ENCODE peak calls at places on chromosomes 12 and 14, in eight cellular contexts. One of them, this sample, is unnamed.

GRCh38 chr14:24398298-24398942 is 383 bp upstream of the NYNRIN start:
- DNase-seq in germinal center: no peak
- DNase-seq in T-helper 17 cell: no peak
- DNase-seq in stimulated activated CD8-positive, alpha-beta memory T cell treated with anti-CD3 and anti-CD28 coated beads, Interleukin-4, amount 100 ng/mL, for 1 hour: no peak
- DNase-seq in HT-29: peak; percentile 43
- DNase-seq in CD8-positive, alpha-beta T cell: no peak
- DNase-seq in esophagus muscularis mucosa: no peak
- DNase-seq in hypothalamus: no peak
- DNase-seq in this sample: no peak

GRCh38 chr12:62530596-62530995 is 64.0 kb downstream of the MON2 start:
- DNase-seq in germinal center: no peak
- DNase-seq in T-helper 17 cell: no peak
- DNase-seq in stimulated activated CD8-positive, alpha-beta memory T cell treated with anti-CD3 and anti-CD28 coated beads, Interleukin-4, amount 100 ng/mL, for 1 hour: no peak
- DNase-seq in HT-29: no peak
- DNase-seq in CD8-positive, alpha-beta T cell: no peak
- DNase-seq in esophagus muscularis mucosa: no peak
- DNase-seq in hypothalamus: no peak
- DNase-seq in this sample: no peak

GRCh38 chr12:109820921-109821381 is 12.2 kb downstream of the TRPV4 start:
- DNase-seq in germinal center: no peak
- DNase-seq in T-helper 17 cell: no peak
- DNase-seq in stimulated activated CD8-positive, alpha-beta memory T cell treated with anti-CD3 and anti-CD28 coated beads, Interleukin-4, amount 100 ng/mL, for 1 hour: no peak
- DNase-seq in HT-29: peak; percentile 87
- DNase-seq in CD8-positive, alpha-beta T cell: no peak
- DNase-seq in esophagus muscularis mucosa: no peak
- DNase-seq in hypothalamus: no peak
- DNase-seq in this sample: no peak

GRCh38 chr14:87260460-87260859 is 732.5 kb downstream of the GALC start:
- DNase-seq in germinal center: no peak
- DNase-seq in T-helper 17 cell: no peak
- DNase-seq in stimulated activated CD8-positive, alpha-beta memory T cell treated with anti-CD3 and anti-CD28 coated beads, Interleukin-4, amount 100 ng/mL, for 1 hour: no peak
- DNase-seq in HT-29: no peak
- DNase-seq in CD8-positive, alpha-beta T cell: no peak
- DNase-seq in esophagus muscularis mucosa: no peak
- DNase-seq in hypothalamus: no peak
- DNase-seq in this sample: no peak

GRCh38 chr12:116924558-116925453 is 14.1 kb downstream of the FBXW8 start:
- DNase-seq in germinal center: no peak
- DNase-seq in T-helper 17 cell: peak; percentile 23
- DNase-seq in stimulated activated CD8-positive, alpha-beta memory T cell treated with anti-CD3 and anti-CD28 coated beads, Interleukin-4, amount 100 ng/mL, for 1 hour: peak; percentile 10
- DNase-seq in HT-29: peak; percentile 52
- DNase-seq in CD8-positive, alpha-beta T cell: peak; percentile 4
- DNase-seq in esophagus muscularis mucosa: no peak
- DNase-seq in hypothalamus: no peak
- DNase-seq in this sample: no peak

GRCh38 chr12:7162691-7163114 is 26.8 kb upstream of the PEX5 start:
- DNase-seq in germinal center: no peak
- DNase-seq in T-helper 17 cell: no peak
- DNase-seq in stimulated activated CD8-positive, alpha-beta memory T cell treated with anti-CD3 and anti-CD28 coated beads, Interleukin-4, amount 100 ng/mL, for 1 hour: no peak
- DNase-seq in HT-29: peak; percentile 67
- DNase-seq in CD8-positive, alpha-beta T cell: no peak
- DNase-seq in esophagus muscularis mucosa: no peak
- DNase-seq in hypothalamus: no peak
- DNase-seq in this sample: peak; percentile 43

GRCh38 chr14:106094654-106095189 is 568.3 kb downstream of the TMEM121 start:
- DNase-seq in germinal center: peak; percentile 40
- DNase-seq in T-helper 17 cell: peak; percentile 33
- DNase-seq in stimulated activated CD8-positive, alpha-beta memory T cell treated with anti-CD3 and anti-CD28 coated beads, Interleukin-4, amount 100 ng/mL, for 1 hour: no peak
- DNase-seq in HT-29: no peak
- DNase-seq in CD8-positive, alpha-beta T cell: peak; percentile 26
- DNase-seq in esophagus muscularis mucosa: no peak
- DNase-seq in hypothalamus: no peak
- DNase-seq in this sample: peak; percentile 8

GRCh38 chr12:49923878-49924610 is 20.3 kb upstream of the FAIM2 start:
- DNase-seq in germinal center: no peak
- DNase-seq in T-helper 17 cell: no peak
- DNase-seq in stimulated activated CD8-positive, alpha-beta memory T cell treated with anti-CD3 and anti-CD28 coated beads, Interleukin-4, amount 100 ng/mL, for 1 hour: no peak
- DNase-seq in HT-29: no peak
- DNase-seq in CD8-positive, alpha-beta T cell: no peak
- DNase-seq in esophagus muscularis mucosa: no peak
- DNase-seq in hypothalamus: no peak
- DNase-seq in this sample: no peak

GRCh38 chr14:100893228-100893601 is 10.3 kb downstream of the RTL1 start:
- DNase-seq in germinal center: no peak
- DNase-seq in T-helper 17 cell: no peak
- DNase-seq in stimulated activated CD8-positive, alpha-beta memory T cell treated with anti-CD3 and anti-CD28 coated beads, Interleukin-4, amount 100 ng/mL, for 1 hour: no peak
- DNase-seq in HT-29: no peak
- DNase-seq in CD8-positive, alpha-beta T cell: no peak
- DNase-seq in esophagus muscularis mucosa: no peak
- DNase-seq in hypothalamus: no peak
- DNase-seq in this sample: no peak

GRCh38 chr12:16349132-16349463 is 1.7 kb downstream of the MGST1 start:
- DNase-seq in germinal center: no peak
- DNase-seq in T-helper 17 cell: no peak
- DNase-seq in stimulated activated CD8-positive, alpha-beta memory T cell treated with anti-CD3 and anti-CD28 coated beads, Interleukin-4, amount 100 ng/mL, for 1 hour: no peak
- DNase-seq in HT-29: peak; percentile 34
- DNase-seq in CD8-positive, alpha-beta T cell: no peak
- DNase-seq in esophagus muscularis mucosa: peak; percentile 95
- DNase-seq in hypothalamus: no peak
- DNase-seq in this sample: no peak

GRCh38 chr14:46259536-46259935 is 392.0 kb downstream of the RPL10L start:
- DNase-seq in germinal center: no peak
- DNase-seq in T-helper 17 cell: no peak
- DNase-seq in stimulated activated CD8-positive, alpha-beta memory T cell treated with anti-CD3 and anti-CD28 coated beads, Interleukin-4, amount 100 ng/mL, for 1 hour: no peak
- DNase-seq in HT-29: no peak
- DNase-seq in CD8-positive, alpha-beta T cell: no peak
- DNase-seq in esophagus muscularis mucosa: no peak
- DNase-seq in hypothalamus: no peak
- DNase-seq in this sample: peak; percentile 15

GRCh38 chr12:24742378-24742777 is 206.5 kb downstream of the BCAT1 start:
- DNase-seq in germinal center: peak; percentile 71
- DNase-seq in T-helper 17 cell: no peak
- DNase-seq in stimulated activated CD8-positive, alpha-beta memory T cell treated with anti-CD3 and anti-CD28 coated beads, Interleukin-4, amount 100 ng/mL, for 1 hour: no peak
- DNase-seq in HT-29: no peak
- DNase-seq in CD8-positive, alpha-beta T cell: no peak
- DNase-seq in esophagus muscularis mucosa: no peak
- DNase-seq in hypothalamus: peak; percentile 24
- DNase-seq in this sample: no peak

GRCh38 chr14:76710093-76711010 is 50.9 kb upstream of the VASH1 start:
- DNase-seq in germinal center: peak; percentile 44
- DNase-seq in T-helper 17 cell: no peak
- DNase-seq in stimulated activated CD8-positive, alpha-beta memory T cell treated with anti-CD3 and anti-CD28 coated beads, Interleukin-4, amount 100 ng/mL, for 1 hour: no peak
- DNase-seq in HT-29: peak; percentile 49
- DNase-seq in CD8-positive, alpha-beta T cell: no peak
- DNase-seq in esophagus muscularis mucosa: no peak
- DNase-seq in hypothalamus: no peak
- DNase-seq in this sample: peak; percentile 61

GRCh38 chr14:73752297-73752992 is 38.3 kb upstream of the PNMA1 start:
- DNase-seq in germinal center: no peak
- DNase-seq in T-helper 17 cell: peak; percentile 41
- DNase-seq in stimulated activated CD8-positive, alpha-beta memory T cell treated with anti-CD3 and anti-CD28 coated beads, Interleukin-4, amount 100 ng/mL, for 1 hour: no peak
- DNase-seq in HT-29: peak; percentile 61
- DNase-seq in CD8-positive, alpha-beta T cell: peak; percentile 41
- DNase-seq in esophagus muscularis mucosa: no peak
- DNase-seq in hypothalamus: peak; percentile 47
- DNase-seq in this sample: no peak

GRCh38 chr12:131963381-131963780 is 13.6 kb downstream of the EP400 start:
- DNase-seq in germinal center: no peak
- DNase-seq in T-helper 17 cell: no peak
- DNase-seq in stimulated activated CD8-positive, alpha-beta memory T cell treated with anti-CD3 and anti-CD28 coated beads, Interleukin-4, amount 100 ng/mL, for 1 hour: no peak
- DNase-seq in HT-29: no peak
- DNase-seq in CD8-positive, alpha-beta T cell: no peak
- DNase-seq in esophagus muscularis mucosa: no peak
- DNase-seq in hypothalamus: no peak
- DNase-seq in this sample: no peak

GRCh38 chr14:59630281-59630963 is 53.8 kb upstream of the CCDC175 start:
- DNase-seq in germinal center: peak; percentile 10
- DNase-seq in T-helper 17 cell: no peak
- DNase-seq in stimulated activated CD8-positive, alpha-beta memory T cell treated with anti-CD3 and anti-CD28 coated beads, Interleukin-4, amount 100 ng/mL, for 1 hour: no peak
- DNase-seq in HT-29: no peak
- DNase-seq in CD8-positive, alpha-beta T cell: no peak
- DNase-seq in esophagus muscularis mucosa: no peak
- DNase-seq in hypothalamus: peak; percentile 49
- DNase-seq in this sample: peak; percentile 71

GRCh38 chr14:61218765-61219164 is 62.4 kb downstream of the TMEM30B start:
- DNase-seq in germinal center: no peak
- DNase-seq in T-helper 17 cell: no peak
- DNase-seq in stimulated activated CD8-positive, alpha-beta memory T cell treated with anti-CD3 and anti-CD28 coated beads, Interleukin-4, amount 100 ng/mL, for 1 hour: no peak
- DNase-seq in HT-29: no peak
- DNase-seq in CD8-positive, alpha-beta T cell: no peak
- DNase-seq in esophagus muscularis mucosa: no peak
- DNase-seq in hypothalamus: no peak
- DNase-seq in this sample: no peak

GRCh38 chr12:47222592-47222959 is 142.8 kb upstream of the AMIGO2 start:
- DNase-seq in germinal center: no peak
- DNase-seq in T-helper 17 cell: no peak
- DNase-seq in stimulated activated CD8-positive, alpha-beta memory T cell treated with anti-CD3 and anti-CD28 coated beads, Interleukin-4, amount 100 ng/mL, for 1 hour: no peak
- DNase-seq in HT-29: no peak
- DNase-seq in CD8-positive, alpha-beta T cell: no peak
- DNase-seq in esophagus muscularis mucosa: no peak
- DNase-seq in hypothalamus: no peak
- DNase-seq in this sample: no peak

GRCh38 chr14:74596747-74597456 is 15.1 kb downstream of the LTBP2 start:
- DNase-seq in germinal center: no peak
- DNase-seq in T-helper 17 cell: no peak
- DNase-seq in stimulated activated CD8-positive, alpha-beta memory T cell treated with anti-CD3 and anti-CD28 coated beads, Interleukin-4, amount 100 ng/mL, for 1 hour: no peak
- DNase-seq in HT-29: no peak
- DNase-seq in CD8-positive, alpha-beta T cell: no peak
- DNase-seq in esophagus muscularis mucosa: no peak
- DNase-seq in hypothalamus: no peak
- DNase-seq in this sample: no peak

GRCh38 chr12:116918464-116918863 is 7.7 kb downstream of the FBXW8 start:
- DNase-seq in germinal center: no peak
- DNase-seq in T-helper 17 cell: no peak
- DNase-seq in stimulated activated CD8-positive, alpha-beta memory T cell treated with anti-CD3 and anti-CD28 coated beads, Interleukin-4, amount 100 ng/mL, for 1 hour: no peak
- DNase-seq in HT-29: no peak
- DNase-seq in CD8-positive, alpha-beta T cell: no peak
- DNase-seq in esophagus muscularis mucosa: no peak
- DNase-seq in hypothalamus: no peak
- DNase-seq in this sample: no peak

GRCh38 chr12:78392918-78393317 is 471.7 kb upstream of the SYT1 start:
- DNase-seq in germinal center: no peak
- DNase-seq in T-helper 17 cell: no peak
- DNase-seq in stimulated activated CD8-positive, alpha-beta memory T cell treated with anti-CD3 and anti-CD28 coated beads, Interleukin-4, amount 100 ng/mL, for 1 hour: no peak
- DNase-seq in HT-29: peak; percentile 46
- DNase-seq in CD8-positive, alpha-beta T cell: no peak
- DNase-seq in esophagus muscularis mucosa: no peak
- DNase-seq in hypothalamus: no peak
- DNase-seq in this sample: no peak

GRCh38 chr12:119354187-119354586 is 19.7 kb downstream of the CCDC60 start:
- DNase-seq in germinal center: no peak
- DNase-seq in T-helper 17 cell: no peak
- DNase-seq in stimulated activated CD8-positive, alpha-beta memory T cell treated with anti-CD3 and anti-CD28 coated beads, Interleukin-4, amount 100 ng/mL, for 1 hour: no peak
- DNase-seq in HT-29: no peak
- DNase-seq in CD8-positive, alpha-beta T cell: no peak
- DNase-seq in esophagus muscularis mucosa: no peak
- DNase-seq in hypothalamus: no peak
- DNase-seq in this sample: no peak

GRCh38 chr12:105960319-105961076 is 178.3 kb downstream of the NUAK1 start:
- DNase-seq in germinal center: no peak
- DNase-seq in T-helper 17 cell: no peak
- DNase-seq in stimulated activated CD8-positive, alpha-beta memory T cell treated with anti-CD3 and anti-CD28 coated beads, Interleukin-4, amount 100 ng/mL, for 1 hour: no peak
- DNase-seq in HT-29: no peak
- DNase-seq in CD8-positive, alpha-beta T cell: no peak
- DNase-seq in esophagus muscularis mucosa: no peak
- DNase-seq in hypothalamus: no peak
- DNase-seq in this sample: no peak

GRCh38 chr14:69055125-69055524 is 76.0 kb upstream of the ACTN1 start:
- DNase-seq in germinal center: no peak
- DNase-seq in T-helper 17 cell: no peak
- DNase-seq in stimulated activated CD8-positive, alpha-beta memory T cell treated with anti-CD3 and anti-CD28 coated beads, Interleukin-4, amount 100 ng/mL, for 1 hour: no peak
- DNase-seq in HT-29: no peak
- DNase-seq in CD8-positive, alpha-beta T cell: no peak
- DNase-seq in esophagus muscularis mucosa: no peak
- DNase-seq in hypothalamus: no peak
- DNase-seq in this sample: no peak

GRCh38 chr12:71594214-71594948 is 69.3 kb downstream of the ZFC3H1 start:
- DNase-seq in germinal center: no peak
- DNase-seq in T-helper 17 cell: no peak
- DNase-seq in stimulated activated CD8-positive, alpha-beta memory T cell treated with anti-CD3 and anti-CD28 coated beads, Interleukin-4, amount 100 ng/mL, for 1 hour: no peak
- DNase-seq in HT-29: peak; percentile 72
- DNase-seq in CD8-positive, alpha-beta T cell: no peak
- DNase-seq in esophagus muscularis mucosa: no peak
- DNase-seq in hypothalamus: no peak
- DNase-seq in this sample: peak; percentile 18

GRCh38 chr12:104012331-104012730 is 37.7 kb downstream of the GLT8D2 start:
- DNase-seq in germinal center: no peak
- DNase-seq in T-helper 17 cell: no peak
- DNase-seq in stimulated activated CD8-positive, alpha-beta memory T cell treated with anti-CD3 and anti-CD28 coated beads, Interleukin-4, amount 100 ng/mL, for 1 hour: no peak
- DNase-seq in HT-29: no peak
- DNase-seq in CD8-positive, alpha-beta T cell: no peak
- DNase-seq in esophagus muscularis mucosa: no peak
- DNase-seq in hypothalamus: no peak
- DNase-seq in this sample: no peak

GRCh38 chr12:68589194-68589593 is 21.5 kb upstream of the RAP1B start:
- DNase-seq in germinal center: no peak
- DNase-seq in T-helper 17 cell: no peak
- DNase-seq in stimulated activated CD8-positive, alpha-beta memory T cell treated with anti-CD3 and anti-CD28 coated beads, Interleukin-4, amount 100 ng/mL, for 1 hour: no peak
- DNase-seq in HT-29: no peak
- DNase-seq in CD8-positive, alpha-beta T cell: no peak
- DNase-seq in esophagus muscularis mucosa: no peak
- DNase-seq in hypothalamus: no peak
- DNase-seq in this sample: no peak

GRCh38 chr12:460301-461230 is 827 bp downstream of the B4GALNT3 start:
- DNase-seq in germinal center: peak; percentile 63
- DNase-seq in T-helper 17 cell: peak; percentile 26
- DNase-seq in stimulated activated CD8-positive, alpha-beta memory T cell treated with anti-CD3 and anti-CD28 coated beads, Interleukin-4, amount 100 ng/mL, for 1 hour: no peak
- DNase-seq in HT-29: peak; percentile 12
- DNase-seq in CD8-positive, alpha-beta T cell: no peak
- DNase-seq in esophagus muscularis mucosa: no peak
- DNase-seq in hypothalamus: no peak
- DNase-seq in this sample: peak; percentile 42

GRCh38 chr14:102774391-102775153 is 2.7 kb upstream of the TRAF3 start:
- DNase-seq in germinal center: peak; percentile 76
- DNase-seq in T-helper 17 cell: peak; percentile 62
- DNase-seq in stimulated activated CD8-positive, alpha-beta memory T cell treated with anti-CD3 and anti-CD28 coated beads, Interleukin-4, amount 100 ng/mL, for 1 hour: no peak
- DNase-seq in HT-29: peak; percentile 75
- DNase-seq in CD8-positive, alpha-beta T cell: peak; percentile 32
- DNase-seq in esophagus muscularis mucosa: no peak
- DNase-seq in hypothalamus: peak; percentile 59
- DNase-seq in this sample: peak; percentile 69

GRCh38 chr14:68140111-68140741 is 320.6 kb downstream of the RAD51B start:
- DNase-seq in germinal center: no peak
- DNase-seq in T-helper 17 cell: no peak
- DNase-seq in stimulated activated CD8-positive, alpha-beta memory T cell treated with anti-CD3 and anti-CD28 coated beads, Interleukin-4, amount 100 ng/mL, for 1 hour: no peak
- DNase-seq in HT-29: peak; percentile 88
- DNase-seq in CD8-positive, alpha-beta T cell: no peak
- DNase-seq in esophagus muscularis mucosa: no peak
- DNase-seq in hypothalamus: no peak
- DNase-seq in this sample: peak; percentile 56

GRCh38 chr12:21538259-21538658 is 12.2 kb downstream of the SPX start:
- DNase-seq in germinal center: no peak
- DNase-seq in T-helper 17 cell: no peak
- DNase-seq in stimulated activated CD8-positive, alpha-beta memory T cell treated with anti-CD3 and anti-CD28 coated beads, Interleukin-4, amount 100 ng/mL, for 1 hour: no peak
- DNase-seq in HT-29: no peak
- DNase-seq in CD8-positive, alpha-beta T cell: no peak
- DNase-seq in esophagus muscularis mucosa: no peak
- DNase-seq in hypothalamus: no peak
- DNase-seq in this sample: no peak

GRCh38 chr12:124147579-124147978 is 147.3 kb upstream of the RFLNA start:
- DNase-seq in germinal center: no peak
- DNase-seq in T-helper 17 cell: no peak
- DNase-seq in stimulated activated CD8-positive, alpha-beta memory T cell treated with anti-CD3 and anti-CD28 coated beads, Interleukin-4, amount 100 ng/mL, for 1 hour: no peak
- DNase-seq in HT-29: no peak
- DNase-seq in CD8-positive, alpha-beta T cell: no peak
- DNase-seq in esophagus muscularis mucosa: no peak
- DNase-seq in hypothalamus: no peak
- DNase-seq in this sample: no peak

GRCh38 chr14:26820578-26820977 is 222.7 kb upstream of the NOVA1 start:
- DNase-seq in germinal center: no peak
- DNase-seq in T-helper 17 cell: no peak
- DNase-seq in stimulated activated CD8-positive, alpha-beta memory T cell treated with anti-CD3 and anti-CD28 coated beads, Interleukin-4, amount 100 ng/mL, for 1 hour: no peak
- DNase-seq in HT-29: no peak
- DNase-seq in CD8-positive, alpha-beta T cell: no peak
- DNase-seq in esophagus muscularis mucosa: no peak
- DNase-seq in hypothalamus: no peak
- DNase-seq in this sample: no peak

GRCh38 chr12:124862768-124863408 is 776 bp downstream of the SCARB1 start:
- DNase-seq in germinal center: peak; percentile 45
- DNase-seq in T-helper 17 cell: no peak
- DNase-seq in stimulated activated CD8-positive, alpha-beta memory T cell treated with anti-CD3 and anti-CD28 coated beads, Interleukin-4, amount 100 ng/mL, for 1 hour: no peak
- DNase-seq in HT-29: peak; percentile 45
- DNase-seq in CD8-positive, alpha-beta T cell: no peak
- DNase-seq in esophagus muscularis mucosa: no peak
- DNase-seq in hypothalamus: peak; percentile 60
- DNase-seq in this sample: no peak

This sample was measured in HEK293T.